ENCODE peak calls at places on chromosome 5, in four cellular contexts. V, R, A and H are unnamed samples.

GRCh38 chr5:54581831-54582548 is 64.4 kb downstream of the SNX18 start:
- DNase-seq in V (peak; percentile 56), R (no peak), A (no peak), H (no peak)

GRCh38 chr5:32057157-32058096 is 116.7 kb downstream of the GOLPH3 start:
- DNase-seq in V (peak; percentile 56), R (no peak), A (no peak), H (no peak)

GRCh38 chr5:17359451-17359965 is 138.5 kb upstream of the TAF11L2 start:
- DNase-seq in V (peak; percentile 91), R (peak; percentile 89), A (no peak), H (peak; percentile 26)

GRCh38 chr5:31854181-31854624 is 215.3 kb downstream of the PDZD2 start:
- DNase-seq in V (peak; percentile 7), R (peak; percentile 2), A (no peak), H (peak; percentile 39)

GRCh38 chr5:175590471-175590881 is 67.4 kb upstream of the HRH2 start:
- DNase-seq in V (peak; percentile 0), R (peak; percentile 33), A (peak; percentile 90), H (peak; percentile 49)

GRCh38 chr5:60023255-60023654 is 129.7 kb upstream of the PDE4D start:
- DNase-seq in V (no peak), R (no peak), A (peak; percentile 70), H (no peak)

GRCh38 chr5:150895431-150896428 is 9.1 kb downstream of the ZNF300 start:
- DNase-seq in V (peak; percentile 7), R (no peak), A (no peak), H (no peak)

GRCh38 chr5:139223481-139223880 is 25.3 kb upstream of the SIL1 start:
- DNase-seq in V (peak; percentile 39), R (no peak), A (no peak), H (no peak)

GRCh38 chr5:178466342-178466741 is 123.9 kb downstream of the COL23A1 start:
- DNase-seq in V (no peak), R (no peak), A (no peak), H (no peak)

GRCh38 chr5:115246361-115246991 is 16.2 kb downstream of the PGGT1B start:
- DNase-seq in V (peak; percentile 53), R (peak; percentile 45), A (no peak), H (no peak)

GRCh38 chr5:37412515-37412914 is 33.4 kb downstream of the WDR70 start:
- DNase-seq in V (no peak), R (no peak), A (no peak), H (no peak)

GRCh38 chr5:116492016-116492623 is 82.5 kb downstream of the SEMA6A start:
- DNase-seq in V (peak; percentile 94), R (peak; percentile 76), A (peak; percentile 95), H (peak; percentile 65)

GRCh38 chr5:39231705-39232525 is 12.6 kb upstream of the FYB1 start:
- DNase-seq in V (peak; percentile 23), R (no peak), A (peak; percentile 27), H (peak; percentile 46)

GRCh38 chr5:159510282-159510681 is 180.0 kb upstream of the IL12B start:
- DNase-seq in V (peak; percentile 52), R (peak; percentile 77), A (peak; percentile 88), H (peak; percentile 78)

GRCh38 chr5:139474815-139475791 is 4.3 kb downstream of the SMIM33 start:
- DNase-seq in V (peak; percentile 81), R (no peak), A (no peak), H (no peak)

GRCh38 chr5:151123897-151124751 is 33.5 kb downstream of the ANXA6 start:
- DNase-seq in V (peak; percentile 46), R (no peak), A (peak; percentile 34), H (no peak)

GRCh38 chr5:120539471-120539870 is 75.4 kb downstream of the PRR16 start:
- DNase-seq in V (peak; percentile 25), R (no peak), A (no peak), H (no peak)

GRCh38 chr5:119269061-119269579 is 86.7 kb upstream of the TNFAIP8 start:
- DNase-seq in V (peak; percentile 27), R (no peak), A (peak; percentile 12), H (peak; percentile 28)

GRCh38 chr5:153888781-153889180 is 149.9 kb downstream of the FAM114A2 start:
- DNase-seq in V (no peak), R (no peak), A (no peak), H (no peak)

GRCh38 chr5:45277860-45278259 is 418.3 kb downstream of the HCN1 start:
- DNase-seq in V (no peak), R (no peak), A (no peak), H (no peak)

GRCh38 chr5:119105971-119106370 is 35.1 kb downstream of the DMXL1 start:
- DNase-seq in V (no peak), R (no peak), A (no peak), H (no peak)

GRCh38 chr5:11222169-11222568 is 461.1 kb upstream of the DAP start:
- DNase-seq in V (no peak), R (no peak), A (no peak), H (no peak)

GRCh38 chr5:139740138-139740992 is 55.2 kb upstream of the PSD2 start:
- DNase-seq in V (no peak), R (no peak), A (no peak), H (no peak)

GRCh38 chr5:3092664-3093063 is 341.2 kb upstream of the IRX2 start:
- DNase-seq in V (no peak), R (no peak), A (no peak), H (no peak)

GRCh38 chr5:143105216-143105905 is 298.1 kb downstream of the NR3C1 start:
- DNase-seq in V (no peak), R (no peak), A (no peak), H (no peak)

GRCh38 chr5:22372376-22372775 is 480.8 kb downstream of the CDH12 start:
- DNase-seq in V (peak; percentile 2), R (peak; percentile 26), A (no peak), H (peak; percentile 94)

GRCh38 chr5:167888395-167888794 is 403.1 kb upstream of the WWC1 start:
- DNase-seq in V (no peak), R (no peak), A (no peak), H (no peak)

GRCh38 chr5:135140805-135141204 is 106.8 kb upstream of the PITX1 start:
- DNase-seq in V (peak; percentile 59), R (no peak), A (peak; percentile 11), H (peak; percentile 100)

GRCh38 chr5:163177971-163178370 is 259.4 kb upstream of the CCNG1 start:
- DNase-seq in V (no peak), R (no peak), A (no peak), H (no peak)

GRCh38 chr5:1368756-1369155 is 23.9 kb upstream of the CLPTM1L start:
- DNase-seq in V (no peak), R (no peak), A (no peak), H (peak; percentile 97)

GRCh38 chr5:1364211-1364610 is 19.3 kb upstream of the CLPTM1L start:
- DNase-seq in V (no peak), R (no peak), A (no peak), H (no peak)

GRCh38 chr5:1368236-1368635 is 23.3 kb upstream of the CLPTM1L start:
- DNase-seq in V (no peak), R (no peak), A (no peak), H (no peak)

GRCh38 chr5:1367149-1367548 is 22.2 kb upstream of the CLPTM1L start:
- DNase-seq in V (no peak), R (no peak), A (no peak), H (no peak)

GRCh38 chr5:1366514-1366913 is 21.6 kb upstream of the CLPTM1L start:
- DNase-seq in V (no peak), R (no peak), A (no peak), H (no peak)
- H3K4me3 ChIP-seq in V (no peak overlapping the region), R (no peak overlapping the region), A (no peak overlapping the region), H (no peak overlapping the region)

GRCh38 chr5:80034962-80035821 is at the start of gene THBS4:
- DNase-seq in V (no peak), R (no peak), A (no peak), H (no peak)

GRCh38 chr5:80036621-80037020 is 1.5 kb downstream of the THBS4 start:
- DNase-seq in V (no peak), R (no peak), A (no peak), H (no peak)

GRCh38 chr5:80037366-80037765 is 2.2 kb downstream of the THBS4 start:
- DNase-seq in V (no peak), R (no peak), A (no peak), H (no peak)

GRCh38 chr5:80034559-80034958 is 589 bp upstream of the THBS4 start:
- DNase-seq in V (no peak), R (no peak), A (no peak), H (no peak)

DNA sequence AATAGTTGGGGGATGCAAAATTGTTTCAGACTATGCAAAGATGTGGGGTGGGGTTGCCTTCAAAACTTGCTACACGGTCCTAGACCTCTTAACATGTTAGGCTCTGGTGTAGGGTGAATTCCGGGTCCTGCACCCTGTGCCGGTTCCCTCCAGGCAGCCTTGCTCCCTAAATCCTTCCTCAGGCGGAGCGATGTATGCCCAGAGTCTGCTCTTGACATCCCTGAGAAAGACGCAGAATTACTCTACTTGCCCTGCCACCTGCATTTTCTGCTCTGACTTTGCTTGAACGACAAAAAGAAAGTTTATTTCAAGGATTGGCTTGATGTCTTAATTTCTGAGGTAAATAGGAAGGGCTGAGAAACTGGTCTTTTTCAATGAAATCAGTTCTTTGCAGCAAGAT is 691 bp downstream of the THBS4 start:
- DNase-seq in V (no peak), R (no peak), A (no peak), H (no peak)
- H3K4me3 ChIP-seq in V (no peak overlapping the region), R (no peak overlapping the region), A (no peak overlapping the region), H (no peak overlapping the region)

GRCh38 chr5:176996780-176997179 is 9.8 kb downstream of the UIMC1 start:
- DNase-seq in V (peak; percentile 11), R (no peak), A (no peak), H (no peak)
- H3K4me3 ChIP-seq in V (no peak overlapping the region), R (no peak overlapping the region), A (no peak overlapping the region), H (no peak overlapping the region)

GRCh38 chr5:6722015-6722414 is 8.8 kb downstream of the TENT4A start:
- DNase-seq in V (peak; percentile 31), R (no peak), A (no peak), H (no peak)

GRCh38 chr5:6719896-6720560 is 6.8 kb downstream of the TENT4A start:
- DNase-seq in V (peak; percentile 63), R (no peak), A (no peak), H (no peak)

GRCh38 chr5:6723122-6723885 is 10.1 kb downstream of the TENT4A start:
- DNase-seq in V (peak; percentile 39), R (no peak), A (no peak), H (no peak)

GRCh38 chr5:6720561-6720921 is 7.3 kb downstream of the TENT4A start:
- DNase-seq in V (no peak), R (no peak), A (no peak), H (no peak)

GRCh38 chr5:6721442-6721841 is 8.2 kb downstream of the TENT4A start:
- DNase-seq in V (no peak), R (no peak), A (no peak), H (peak; percentile 39)
- H3K4me3 ChIP-seq in V (peak overlapping the region; percentile 0), R (no peak overlapping the region), A (no peak overlapping the region), H (peak overlapping the region; percentile 8)

DNA sequence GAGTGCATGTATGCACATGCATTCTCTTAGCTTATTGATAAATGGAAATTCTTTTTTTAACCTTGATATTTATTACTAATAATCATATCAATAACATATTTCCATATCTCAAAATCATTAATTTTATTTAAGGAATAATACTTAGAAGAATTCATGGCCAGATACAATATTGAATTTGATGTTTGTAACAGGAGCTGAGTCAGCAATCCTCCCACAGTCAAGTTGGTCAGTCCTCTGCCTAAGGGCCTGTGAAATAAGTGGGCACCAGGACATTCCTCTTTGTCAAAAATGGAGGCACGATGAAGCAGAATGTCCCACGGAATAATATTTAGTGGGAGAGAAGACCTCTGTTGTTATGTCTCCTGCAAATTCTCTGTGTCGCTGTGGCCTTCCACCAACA is 148.6 kb downstream of the LRRC70 start:
- DNase-seq in V (no peak), R (no peak), A (no peak), H (no peak)
- H3K4me3 ChIP-seq in V (no peak overlapping the region), R (no peak overlapping the region), A (no peak overlapping the region), H (no peak overlapping the region)